ENCODE peak calls at places on chromosomes 3 and 15, in four cellular contexts. P, D, Q and K are unnamed samples.
A peak's percentile ranks its signal among the peaks of the same experiment; 100 is the strongest.

GRCh38 chr3:5162102-5162501 is 25.4 kb upstream of the EDEM1 start:
- DNase-seq in P (no peak), D (no peak), Q (peak; percentile 89), K (no peak)

GRCh38 chr3:195226900-195227447 is 44.0 kb downstream of the XXYLT1 start:
- DNase-seq in P (peak; percentile 62), D (no peak), Q (peak; percentile 31), K (peak; percentile 56)

GRCh38 chr3:167606836-167607235 is 46.9 kb downstream of the WDR49 start:
- DNase-seq in P (no peak), D (no peak), Q (no peak), K (no peak)

GRCh38 chr3:57952208-57952631 is 56.0 kb upstream of the FLNB start:
- DNase-seq in P (no peak), D (no peak), Q (peak; percentile 97), K (no peak)

GRCh38 chr15:77312523-77312922 is 107.4 kb downstream of the PEAK1 start:
- DNase-seq in P (no peak), D (no peak), Q (no peak), K (no peak)

GRCh38 chr15:67945951-67946700 is 106.3 kb upstream of the RNU6-1 start:
- DNase-seq in P (no peak), D (peak; percentile 46), Q (peak; percentile 48), K (peak; percentile 78)

GRCh38 chr15:22919171-22919570 is 61.0 kb downstream of the CYFIP1 start:
- DNase-seq in P (no peak), D (no peak), Q (no peak), K (no peak)

GRCh38 chr3:42187936-42188335 is 78.0 kb downstream of the CCK start:
- DNase-seq in P (no peak), D (no peak), Q (no peak), K (no peak)

GRCh38 chr3:56118968-56119367 is 349.3 kb downstream of the ERC2 start:
- DNase-seq in P (no peak), D (no peak), Q (no peak), K (no peak)

GRCh38 chr3:47762233-47762632 is 19.5 kb downstream of the SMARCC1 start:
- DNase-seq in P (no peak), D (no peak), Q (peak; percentile 30), K (no peak)

GRCh38 chr3:186107148-186108105 is 1.5 kb downstream of the ETV5 start:
- DNase-seq in P (peak; percentile 71), D (peak; percentile 65), Q (peak; percentile 71), K (peak; percentile 86)

GRCh38 chr3:122810706-122811105 is 15.8 kb downstream of the SLC49A4 start:
- DNase-seq in P (no peak), D (no peak), Q (peak; percentile 37), K (no peak)

GRCh38 chr15:98609144-98609852 is 39.0 kb upstream of the IGF1R start:
- DNase-seq in P (no peak), D (no peak), Q (peak; percentile 52), K (peak; percentile 53)

GRCh38 chr3:138768126-138768525 is 66.6 kb downstream of the PIK3CB start:
- DNase-seq in P (no peak), D (no peak), Q (no peak), K (no peak)

GRCh38 chr3:73060302-73060723 is 1.1 kb upstream of the EBLN2 start:
- DNase-seq in P (no peak), D (no peak), Q (peak; percentile 89), K (no peak)

GRCh38 chr3:98613616-98614015 is 20.2 kb upstream of the CPOX start:
- DNase-seq in P (no peak), D (no peak), Q (peak; percentile 83), K (no peak)

GRCh38 chr15:84818221-84819131 is 1.3 kb downstream of the ALPK3 start:
- DNase-seq in P (no peak), D (no peak), Q (peak; percentile 28), K (no peak)

GRCh38 chr3:16071246-16071645 is 103.2 kb upstream of the GALNT15 start:
- DNase-seq in P (no peak), D (no peak), Q (no peak), K (no peak)

GRCh38 chr3:127888564-127889107 is 26.4 kb upstream of the KBTBD12 start:
- DNase-seq in P (no peak), D (no peak), Q (peak; percentile 42), K (no peak)

GRCh38 chr3:114730397-114730796 is 416.7 kb downstream of the ZBTB20 start:
- DNase-seq in P (no peak), D (no peak), Q (no peak), K (no peak)

GRCh38 chr3:17942856-17943255 is 200.4 kb upstream of the TBC1D5 start:
- DNase-seq in P (no peak), D (no peak), Q (peak; percentile 9), K (no peak)

GRCh38 chr15:100199711-100200286 is 142.0 kb downstream of the ADAMTS17 start:
- DNase-seq in P (no peak), D (no peak), Q (no peak), K (no peak)